ENCODE peak calls at places on chromosomes 6 and 20, in five cellular contexts. N is ovary, U is pancreas, X is AG04450, P is tibial artery. T is an unnamed sample.

GRCh38 chr20:64001607-64002011 is 20.7 kb downstream of the PRPF6 start:
- DNase-seq in P (no peak), U (no peak), N (no peak), X (no peak), T (no peak)

GRCh38 chr6:159117031-159117430 is 52.2 kb upstream of the FNDC1 start:
- DNase-seq in U (no peak), P (no peak), N (no peak), X (no peak), T (no peak)

GRCh38 chr20:53654932-53655674 is 61.5 kb upstream of the ZNF217 start:
- DNase-seq in P (no peak), X (no peak), N (no peak), U (no peak), T (no peak)

GRCh38 chr20:1722513-1723050 is 65.0 kb upstream of the SIRPG start:
- DNase-seq in U (no peak), N (no peak), P (no peak), X (no peak), T (no peak)

GRCh38 chr6:97674802-97675201 is 391.8 kb upstream of the MMS22L start:
- DNase-seq in N (no peak), P (no peak), X (peak; percentile 65), U (no peak), T (no peak)

GRCh38 chr6:5059036-5059896 is 25.9 kb upstream of the PPP1R3G start:
- DNase-seq in U (no peak), P (no peak), X (no peak), N (no peak), T (no peak)

GRCh38 chr6:99178168-99178567 is 171.3 kb downstream of the FAXC start:
- DNase-seq in N (no peak), P (no peak), X (no peak), U (no peak), T (no peak)

GRCh38 chr6:137218473-137218916 is 690 bp downstream of the IFNGR1 start:
- DNase-seq in U (no peak), N (no peak), X (no peak), P (peak; percentile 51), T (no peak)

GRCh38 chr6:37809144-37809543 is 10.4 kb upstream of the ZFAND3 start:
- DNase-seq in N (peak; percentile 79), P (no peak), X (no peak), U (no peak), T (no peak)

GRCh38 chr20:46296526-46297250 is 11.6 kb downstream of the CDH22 start:
- DNase-seq in P (no peak), X (no peak), N (no peak), U (peak; percentile 42), T (no peak)

GRCh38 chr6:1190361-1190760 is 121.5 kb upstream of the FOXQ1 start:
- DNase-seq in U (no peak), N (no peak), P (no peak), X (peak; percentile 74), T (peak; percentile 89)

GRCh38 chr20:3072530-3073250 is 1.3 kb downstream of the OXT start:
- DNase-seq in P (no peak), N (no peak), U (no peak), X (no peak), T (no peak)

GRCh38 chr6:167577891-167578361 is 248.8 kb upstream of the AFDN start:
- DNase-seq in U (no peak), N (no peak), X (no peak), P (no peak), T (no peak)

GRCh38 chr6:7909323-7910276 is 988 bp downstream of the TXNDC5 start:
- DNase-seq in X (no peak), U (peak; percentile 92), N (peak; percentile 72), P (peak; percentile 28), T (no peak)

GRCh38 chr20:53283011-53283410 is 310.6 kb downstream of the ZNF217 start:
- DNase-seq in U (no peak), N (no peak), P (no peak), X (no peak), T (no peak)

GRCh38 chr6:143806282-143807102 is 36.6 kb upstream of the LTV1 start:
- DNase-seq in P (no peak), X (peak; percentile 23), U (no peak), N (no peak), T (peak; percentile 71)

GRCh38 chr6:28354688-28355554 is 5.2 kb downstream of the ZKSCAN3 start:
- DNase-seq in X (no peak), P (no peak), N (no peak), U (peak; percentile 27), T (no peak)

GRCh38 chr6:47200536-47201334 is 109.0 kb downstream of the TNFRSF21 start:
- DNase-seq in N (no peak), U (no peak), P (no peak), X (no peak), T (no peak)

GRCh38 chr6:42380208-42380979 is 71.3 kb downstream of the TRERF1 start:
- DNase-seq in P (no peak), U (no peak), N (no peak), X (no peak), T (no peak)

GRCh38 chr6:105835373-105835772 is 250.8 kb upstream of the PRDM1 start:
- DNase-seq in P (no peak), X (no peak), U (no peak), N (no peak), T (no peak)

GRCh38 chr6:33714385-33715040 is 3.0 kb upstream of the UQCC2 start:
- DNase-seq in P (no peak), X (no peak), U (no peak), N (no peak), T (no peak)

GRCh38 chr6:134631398-134631924 is 313.5 kb upstream of the SGK1 start:
- DNase-seq in X (no peak), N (no peak), U (no peak), P (no peak), T (no peak)

GRCh38 chr20:63945921-63946920 is 10.0 kb downstream of the UCKL1 start:
- DNase-seq in U (peak; percentile 80), P (no peak), X (no peak), N (no peak), T (no peak)

GRCh38 chr20:62820208-62820961 is 3.5 kb downstream of the COL9A3 start:
- DNase-seq in X (no peak), P (no peak), U (no peak), N (no peak), T (no peak)

GRCh38 chr6:170578909-170579308 is 5.5 kb downstream of the PDCD2 start:
- DNase-seq in P (no peak), U (no peak), N (no peak), X (no peak), T (no peak)

GRCh38 chr20:58891686-58892125 is 39.2 kb downstream of the GNAS start:
- DNase-seq in P (no peak), N (peak; percentile 68), U (peak; percentile 73), X (no peak), T (no peak)

GRCh38 chr20:55057779-55058415 is 582.5 kb downstream of the DOK5 start:
- DNase-seq in U (no peak), P (no peak), X (no peak), N (no peak), T (no peak)

GRCh38 chr6:29748391-29749352 is 25.4 kb downstream of the HLA-F start:
- DNase-seq in X (no peak), U (peak; percentile 96), N (peak; percentile 94), P (peak; percentile 96), T (peak; percentile 33)

GRCh38 chr20:4585104-4585753 is 136.5 kb upstream of the PRND start:
- DNase-seq in P (no peak), U (no peak), N (no peak), X (no peak), T (peak; percentile 80)

GRCh38 chr6:149566372-149567193 is at the start of gene GINM1:
- DNase-seq in P (peak; percentile 37), U (peak; percentile 85), N (peak; percentile 71), X (no peak), T (no peak)

DNA sequence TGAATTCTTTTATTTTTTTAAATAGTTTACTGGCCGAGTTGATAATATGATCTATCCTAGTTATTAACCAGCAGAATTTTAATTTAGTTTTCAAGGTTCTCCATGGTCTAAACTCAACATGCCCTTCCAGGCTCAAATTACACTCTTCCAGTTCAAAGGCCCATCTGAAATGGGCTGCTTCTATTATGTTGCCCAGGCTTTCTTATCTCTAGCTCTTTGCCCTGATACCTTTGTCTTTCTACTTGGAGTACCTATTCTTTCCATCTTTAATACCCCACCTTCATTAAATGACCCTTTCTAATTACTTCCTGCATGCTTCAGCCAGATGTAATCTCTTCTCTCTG is 541.2 kb upstream of the FLRT3 start:
- DNase-seq in P (no peak), N (no peak), U (no peak), X (no peak), T (no peak)
- H3K4me3 ChIP-seq in P (no peak overlapping the region), N (no peak overlapping the region), U (no peak overlapping the region), X (no peak overlapping the region), T (no peak overlapping the region)

DNA sequence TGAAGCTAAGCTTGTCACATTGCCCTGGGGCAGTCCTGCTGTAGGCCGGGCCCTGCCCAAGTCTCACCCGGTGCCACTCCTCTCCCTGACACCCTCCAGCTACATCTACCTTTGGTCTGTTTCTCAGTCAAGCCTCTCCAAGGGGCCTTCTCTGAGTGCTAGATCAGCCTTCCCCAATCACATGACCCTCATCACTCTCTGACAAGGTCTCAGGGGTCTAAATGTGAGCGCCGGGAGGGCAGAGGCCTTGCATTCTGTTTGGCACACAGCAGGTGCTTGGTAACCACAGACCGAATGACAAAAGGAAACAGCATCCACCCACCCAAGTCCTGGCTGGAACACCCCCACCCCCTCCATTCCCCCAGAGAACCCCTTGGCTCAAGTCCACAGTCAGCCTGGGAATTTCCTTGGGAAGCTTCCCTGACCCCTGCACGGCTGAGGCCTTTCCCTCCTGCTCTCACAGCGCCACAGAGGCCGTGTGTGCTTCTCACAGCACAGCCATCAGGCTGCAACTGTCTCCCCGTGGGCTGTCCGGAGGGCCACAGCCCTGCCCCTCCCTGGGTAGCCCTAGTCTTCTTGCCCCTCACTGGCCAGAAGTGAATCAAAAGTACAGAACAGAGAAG is 32.9 kb downstream of the PKIG start:
- DNase-seq in X (no peak), N (peak; percentile 55), U (no peak), P (no peak), T (no peak)
- H3K4me3 ChIP-seq in X (no peak overlapping the region), N (no peak overlapping the region), U (no peak overlapping the region), P (no peak overlapping the region), T (no peak overlapping the region)

GRCh38 chr6:101391772-101392560 is 1.5 kb upstream of the GRIK2 start:
- DNase-seq in U (peak; percentile 33), N (no peak), P (no peak), X (no peak), T (no peak)
- H3K4me3 ChIP-seq in U (no peak overlapping the region), N (no peak overlapping the region), P (no peak overlapping the region), X (peak overlapping the region; percentile 69), T (no peak overlapping the region)

GRCh38 chr6:2881358-2881885 is 21.7 kb downstream of the SERPINB9 start:
- DNase-seq in U (no peak), N (no peak), P (no peak), X (no peak), T (no peak)

GRCh38 chr6:2885967-2886731 is 17.0 kb downstream of the SERPINB9 start:
- DNase-seq in X (no peak), N (no peak), P (no peak), U (no peak), T (no peak)

GRCh38 chr6:2883673-2884072 is 19.4 kb downstream of the SERPINB9 start:
- DNase-seq in P (no peak), U (no peak), X (no peak), N (no peak), T (no peak)

GRCh38 chr6:2884817-2885216 is 18.3 kb downstream of the SERPINB9 start:
- DNase-seq in P (no peak), N (no peak), U (no peak), X (no peak), T (no peak)
- H3K4me3 ChIP-seq in P (no peak overlapping the region), N (no peak overlapping the region), U (no peak overlapping the region), X (no peak overlapping the region), T (no peak overlapping the region)

T was measured in skeletal muscle cell.